ENCODE peak calls at places on chromosomes 1 and 21, in four cellular contexts. I, X, B and Z are unnamed samples. For H3K27me3, the result is how much of the 10 kb centered on the place peaks cover.

GRCh38 chr1:85708826-85709222 is 591 bp upstream of the ZNHIT6 start:
- DNase-seq in B (no peak), X (no peak), I (no peak), Z (no peak)

GRCh38 chr21:29133796-29134195 is 3.4 kb downstream of the MAP3K7CL start:
- DNase-seq in B (no peak), I (no peak), X (no peak), Z (no peak)

GRCh38 chr1:53413175-53414001 is 45.8 kb upstream of the DMRTB1 start:
- DNase-seq in X (no peak), B (peak), I (peak), Z (no peak)

GRCh38 chr1:200670215-200671118 is 760 bp upstream of the DDX59 start:
- DNase-seq in I (no peak), B (peak), X (no peak), Z (no peak)

GRCh38 chr1:236301958-236302335 is 20.2 kb upstream of the ERO1B start:
- DNase-seq in B (no peak), X (no peak), I (no peak), Z (peak)

GRCh38 chr1:29712801-29713200 is 476.5 kb downstream of the PTPRU start:
- DNase-seq in X (no peak), B (no peak), I (no peak), Z (no peak)

GRCh38 chr1:161718559-161719324 is 2.6 kb upstream of the FCRLB start:
- DNase-seq in B (no peak), X (no peak), I (no peak), Z (no peak)

GRCh38 chr1:221708076-221708571 is 33.8 kb downstream of the DUSP10 start:
- DNase-seq in X (no peak), B (no peak), I (no peak), Z (no peak)

GRCh38 chr1:10851024-10852013 is 54.9 kb upstream of the CASZ1 start:
- DNase-seq in I (no peak), B (no peak), X (no peak), Z (no peak)
- H3K4me3 ChIP-seq in I (no peak), B (no peak), X (no peak), Z (no peak)

GRCh38 chr1:219220945-219221344 is 47.3 kb downstream of the LYPLAL1 start:
- DNase-seq in B (no peak), I (no peak), X (no peak), Z (no peak)
- TF ChIP-seq CTCF in B (no peak), I (no peak), X (peak), Z (no peak)

GRCh38 chr1:43616383-43616782 is 33.6 kb upstream of the KDM4A start:
- DNase-seq in B (no peak), I (no peak), X (no peak), Z (no peak)

GRCh38 chr1:43617011-43617410 is 32.9 kb upstream of the KDM4A start:
- DNase-seq in B (no peak), X (no peak), I (no peak), Z (no peak)

GRCh38 chr1:43619314-43619790 is 30.6 kb upstream of the KDM4A start:
- DNase-seq in I (no peak), B (no peak), X (no peak), Z (no peak)

GRCh38 chr1:43618521-43619313 is 31.2 kb upstream of the KDM4A start:
- DNase-seq in I (no peak), X (no peak), B (no peak), Z (no peak)

DNA sequence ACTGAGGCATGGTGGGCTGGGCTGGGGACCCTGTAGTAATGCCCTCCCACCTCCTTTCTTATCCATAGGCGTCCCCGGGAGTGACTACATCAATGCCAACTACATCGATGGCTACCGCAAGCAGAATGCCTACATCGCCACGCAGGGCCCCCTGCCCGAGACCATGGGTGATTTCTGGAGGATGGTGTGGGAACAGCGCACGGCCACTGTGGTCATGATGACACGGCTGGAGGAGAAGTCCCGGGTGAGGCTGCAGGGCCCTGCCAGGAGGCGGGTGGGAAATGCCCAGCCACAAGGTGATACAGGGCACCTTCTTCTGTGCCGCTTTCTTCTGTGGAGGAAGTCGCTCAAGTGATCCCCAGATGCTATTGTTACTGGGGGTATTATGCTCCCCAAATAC is 32.3 kb upstream of the KDM4A start:
- DNase-seq in I (no peak), B (no peak), X (no peak), Z (no peak)
- H3K27me3 ChIP-seq in I (under half), B (under half), X (under half), Z (under half)

DNA sequence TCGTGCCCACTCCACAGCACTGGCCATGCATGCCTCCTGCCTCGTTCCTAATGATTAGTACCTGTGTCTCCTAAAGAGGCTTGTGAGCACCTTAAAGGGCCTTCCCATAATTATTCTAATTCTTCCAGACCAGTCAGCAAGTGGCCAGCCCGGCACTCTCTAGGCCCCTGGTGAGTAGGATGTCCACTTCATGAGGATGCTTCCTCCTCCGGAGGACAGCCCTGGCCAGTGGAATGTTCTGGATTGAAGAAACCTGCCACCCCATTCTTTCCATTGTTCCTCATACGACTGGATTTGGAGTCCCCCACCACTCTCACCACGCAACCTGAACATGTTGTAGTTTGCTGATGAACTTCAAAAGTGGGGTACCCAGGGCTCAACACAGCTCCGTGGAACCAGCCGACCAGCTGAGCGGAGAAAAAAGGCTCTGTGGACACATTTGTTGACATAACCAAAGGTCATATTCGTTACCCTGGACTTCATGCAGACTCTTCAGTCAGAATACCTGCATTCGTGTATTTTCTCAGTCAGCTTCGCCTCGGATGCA is 46.7 kb upstream of the LBR start:
- DNase-seq in B (no peak), X (peak), I (no peak), Z (no peak)
- H3K4me3 ChIP-seq in B (no peak), X (no peak), I (no peak), Z (no peak)

DNA sequence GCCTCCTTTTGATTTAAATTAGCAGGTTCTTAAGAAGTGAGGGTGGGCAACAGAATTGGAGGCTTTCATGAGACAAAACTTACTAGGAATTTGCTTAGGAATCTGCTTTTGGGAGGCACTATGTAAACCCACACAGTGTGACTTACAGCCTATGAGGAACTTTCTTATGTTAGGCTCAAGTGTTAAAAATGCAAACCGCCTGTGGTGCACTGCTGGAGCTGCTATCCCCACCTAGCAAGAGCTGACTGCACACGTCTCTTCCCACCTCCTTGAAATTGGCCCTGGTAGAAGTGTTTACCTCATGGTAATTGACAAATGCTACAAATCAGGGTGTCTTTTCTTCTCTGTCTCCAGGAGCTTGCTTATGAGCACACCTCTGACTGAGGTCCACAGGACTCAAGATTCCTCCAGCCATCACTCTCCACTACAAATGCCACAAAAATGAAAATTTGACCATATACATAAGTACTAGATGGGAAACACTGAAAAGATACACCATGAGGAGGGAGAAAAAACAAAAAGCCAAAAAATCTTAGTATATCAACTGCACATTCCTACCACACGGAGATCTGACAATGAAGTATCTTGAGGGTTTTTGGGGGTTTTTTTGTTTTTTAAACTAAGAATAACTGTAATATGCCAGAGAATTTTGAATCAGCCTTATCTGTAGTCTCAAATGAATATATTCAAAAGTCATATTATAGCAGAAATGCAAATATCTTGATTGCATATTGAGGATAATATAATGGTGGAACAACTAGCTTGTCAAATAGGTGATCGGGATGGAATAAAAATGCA is 18.2 kb upstream of the NPL start:
- DNase-seq in B (no peak), I (no peak), X (no peak), Z (no peak)
- TF ChIP-seq CTCF in B (peak), I (peak), X (no peak), Z (no peak)

DNA sequence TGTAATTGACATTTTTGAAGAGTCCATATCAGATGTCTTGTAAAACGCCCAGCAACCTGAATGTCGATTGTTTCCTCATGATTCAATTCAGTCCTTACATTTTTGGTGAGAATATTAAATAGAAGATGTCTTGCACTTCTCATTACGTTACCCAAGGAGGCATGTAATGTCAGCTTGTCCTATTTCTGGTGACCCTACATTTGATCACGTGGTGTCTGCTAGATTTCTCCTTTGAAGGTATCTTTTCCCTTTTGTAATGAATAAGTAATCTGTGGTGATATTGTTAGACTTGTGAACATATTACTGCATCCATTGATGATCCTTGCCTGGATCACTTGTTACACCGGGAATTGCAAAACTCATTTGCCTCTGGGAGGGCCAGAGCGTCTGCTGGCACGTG is 87.6 kb upstream of the DISP3 start:
- DNase-seq in I (no peak), X (no peak), B (no peak), Z (no peak)
- H3K27me3 ChIP-seq in I (under half), X (under half), B (under half), Z (under half)

GRCh38 chr1:87129606-87130005 is 199.1 kb upstream of the LMO4 start:
- DNase-seq in I (no peak), B (no peak), X (no peak), Z (peak)
- H3K4me3 ChIP-seq in I (no peak), B (no peak), X (no peak), Z (no peak)